ENCODE peak calls at places on chromosomes 5 and 9, in seven cellular contexts. Z, L, O, M, K, I and S are unnamed samples.
A peak's percentile ranks its signal among the peaks of the same experiment; 100 is the strongest.

GRCh38 chr9:33192493-33193245 is 25.5 kb upstream of the B4GALT1 start:
- DNase-seq in Z (no peak), L (no peak), O (no peak), M (peak; percentile 11), K (no peak), I (no peak), S (no peak)

GRCh38 chr5:79875230-79875629 is 115.8 kb downstream of the MTX3 start:
- DNase-seq in Z (no peak), L (no peak), O (no peak), M (peak; percentile 63), K (no peak), I (no peak), S (peak; percentile 68)

GRCh38 chr5:148931453-148932057 is 105.1 kb downstream of the ADRB2 start:
- DNase-seq in Z (no peak), L (no peak), O (no peak), M (no peak), K (no peak), I (no peak), S (no peak)

GRCh38 chr5:132655821-132656773 is 1.9 kb upstream of the IL13 start:
- DNase-seq in Z (no peak), L (peak; percentile 19), O (no peak), M (peak; percentile 47), K (no peak), I (no peak), S (peak; percentile 88)

GRCh38 chr5:11904270-11904906 is at the start of gene CTNND2:
- DNase-seq in Z (peak; percentile 67), L (no peak), O (peak; percentile 65), M (peak; percentile 30), K (no peak), I (no peak), S (no peak)

GRCh38 chr5:176837707-176838115 is 27.4 kb downstream of the UNC5A start:
- DNase-seq in Z (peak; percentile 92), L (peak; percentile 88), O (peak; percentile 89), M (peak; percentile 92), K (peak; percentile 91), I (peak; percentile 88), S (no peak)

GRCh38 chr9:107213080-107213479 is 70.0 kb upstream of the RAD23B start:
- DNase-seq in Z (no peak), L (no peak), O (peak; percentile 90), M (no peak), K (no peak), I (no peak), S (peak; percentile 37)

GRCh38 chr5:1799110-1799601 is 481 bp downstream of the MRPL36 start:
- DNase-seq in Z (no peak), L (peak; percentile 35), O (no peak), M (peak; percentile 56), K (peak; percentile 49), I (peak; percentile 27), S (no peak)

GRCh38 chr5:54197018-54197417 is 113.4 kb downstream of the ARL15 start:
- DNase-seq in Z (no peak), L (no peak), O (no peak), M (no peak), K (no peak), I (no peak), S (no peak)

GRCh38 chr9:127545196-127546124 is 66.6 kb upstream of the STXBP1 start:
- DNase-seq in Z (peak; percentile 89), L (peak; percentile 56), O (peak; percentile 76), M (peak; percentile 65), K (no peak), I (no peak), S (no peak)

GRCh38 chr9:114014044-114014443 is 64.1 kb downstream of the AMBP start:
- DNase-seq in Z (no peak), L (no peak), O (no peak), M (no peak), K (no peak), I (no peak), S (no peak)

GRCh38 chr9:34185778-34186551 is 7.1 kb downstream of the UBAP1 start:
- DNase-seq in Z (no peak), L (peak; percentile 89), O (peak; percentile 33), M (peak; percentile 96), K (peak; percentile 44), I (peak; percentile 77), S (no peak)

GRCh38 chr5:133154274-133155088 is 102.7 kb downstream of the HSPA4 start:
- DNase-seq in Z (no peak), L (no peak), O (peak; percentile 16), M (no peak), K (no peak), I (no peak), S (no peak)

GRCh38 chr5:79119486-79119885 is 7.9 kb downstream of the BHMT start:
- DNase-seq in Z (no peak), L (no peak), O (no peak), M (no peak), K (no peak), I (no peak), S (no peak)

GRCh38 chr9:70563437-70564204 is 149.2 kb upstream of the KLF9 start:
- DNase-seq in Z (no peak), L (peak; percentile 91), O (no peak), M (peak; percentile 72), K (no peak), I (peak; percentile 64), S (no peak)

GRCh38 chr5:157279605-157280239 is 13.8 kb downstream of the CYFIP2 start:
- DNase-seq in Z (no peak), L (peak; percentile 22), O (no peak), M (peak; percentile 6), K (no peak), I (no peak), S (no peak)

GRCh38 chr9:69463497-69464068 is 138.6 kb downstream of the ENTREP1 start:
- DNase-seq in Z (no peak), L (no peak), O (no peak), M (no peak), K (no peak), I (no peak), S (no peak)
- H3K36me3 ChIP-seq in Z (no peaks in the 10 kb centered on the region), L (no peaks in the 10 kb centered on the region), O (no peaks in the 10 kb centered on the region), M (no peaks in the 10 kb centered on the region), K (no peaks in the 10 kb centered on the region), I (no peaks in the 10 kb centered on the region), S (no peaks in the 10 kb centered on the region)

GRCh38 chr5:110288766-110289165 is 437.7 kb downstream of the TMEM232 start:
- DNase-seq in Z (no peak), L (peak; percentile 3), O (no peak), M (peak; percentile 98), K (no peak), I (no peak), S (no peak)

GRCh38 chr5:110289213-110289810 is 437.2 kb downstream of the TMEM232 start:
- DNase-seq in Z (no peak), L (no peak), O (no peak), M (no peak), K (no peak), I (no peak), S (no peak)
- H3K27ac ChIP-seq in Z (no peak overlapping the region), L (no peak overlapping the region), O (no peak overlapping the region), M (peak overlapping the region; percentile 61), K (no peak overlapping the region), I (no peak overlapping the region), S (no peak overlapping the region)

GRCh38 chr9:83977196-83977595 is 2.8 kb downstream of the HNRNPK start:
- DNase-seq in Z (no peak), L (no peak), O (no peak), M (no peak), K (no peak), I (no peak), S (no peak)

GRCh38 chr9:83980395-83981125 is at the start of gene RMI1:
- DNase-seq in Z (peak; percentile 100), L (peak; percentile 99), O (peak; percentile 98), M (peak; percentile 100), K (peak; percentile 98), I (peak; percentile 97), S (peak; percentile 100)

GRCh38 chr9:83981126-83981871 is 694 bp downstream of the RMI1 start:
- DNase-seq in Z (no peak), L (peak; percentile 51), O (peak; percentile 79), M (peak; percentile 77), K (peak; percentile 55), I (peak; percentile 33), S (no peak)

GRCh38 chr9:83979812-83980394 is at the start of gene HNRNPK:
- DNase-seq in Z (peak; percentile 100), L (peak; percentile 99), O (peak; percentile 98), M (peak; percentile 99), K (peak; percentile 97), I (peak; percentile 97), S (peak; percentile 99)

GRCh38 chr9:83978992-83979811 is 813 bp downstream of the HNRNPK start:
- DNase-seq in Z (peak; percentile 93), L (peak; percentile 85), O (peak; percentile 71), M (peak; percentile 91), K (peak; percentile 87), I (peak; percentile 73), S (peak; percentile 96)
- H3K36me3 ChIP-seq in Z (peaks cover 43% of the 10 kb centered on the region), L (peaks cover 7% of the 10 kb centered on the region), O (peaks cover 10% of the 10 kb centered on the region), M (peaks cover 39% of the 10 kb centered on the region), K (peaks cover 51% of the 10 kb centered on the region), I (peaks cover 45% of the 10 kb centered on the region), S (peaks cover 40% of the 10 kb centered on the region)

GRCh38 chr5:163437309-163438182 is at the start of gene CCNG1:
- DNase-seq in Z (peak; percentile 95), L (peak; percentile 96), O (peak; percentile 90), M (peak; percentile 98), K (peak; percentile 98), I (peak; percentile 97), S (peak; percentile 99)
- H3K27ac ChIP-seq in Z (peak within 1 kb of the TSS; percentile 90), L (peak within 1 kb of the TSS; percentile 81), O (peak within 1 kb of the TSS; percentile 97), M (peak within 1 kb of the TSS; percentile 78), K (peak within 1 kb of the TSS; percentile 80), I (peak within 1 kb of the TSS; percentile 87), S (peak within 1 kb of the TSS; percentile 90)

GRCh38 chr9:89342948-89343347 is 24.6 kb downstream of the SECISBP2 start:
- DNase-seq in Z (no peak), L (no peak), O (no peak), M (peak; percentile 41), K (no peak), I (no peak), S (no peak)
- H3K36me3 ChIP-seq in Z (peaks cover 96% of the 10 kb centered on the region), L (peaks cover 7% of the 10 kb centered on the region), O (peaks cover 38% of the 10 kb centered on the region), M (peaks cover 53% of the 10 kb centered on the region), K (peaks cover 80% of the 10 kb centered on the region), I (peaks cover 45% of the 10 kb centered on the region), S (peaks cover 90% of the 10 kb centered on the region)